ENCODE peak calls at places on chromosome 10, in five cellular contexts. Y is EH, S is NCI-H1105, A is lung, G is posterior vena cava. C is an unnamed sample.

GRCh38 chr10:14532473-14533251 is 201.9 kb upstream of the FRMD4A start:
- DNase-seq in Y (peak), S (no peak), A (no peak), G (no peak), C (no peak)

GRCh38 chr10:13633689-13634088 is 46.9 kb downstream of the PRPF18 start:
- DNase-seq in Y (peak), S (no peak), A (no peak), G (peak), C (no peak)

GRCh38 chr10:22599048-22599561 is 115.3 kb downstream of the PIP4K2A start:
- DNase-seq in Y (peak), S (no peak), A (no peak), G (no peak), C (no peak)

GRCh38 chr10:1324914-1325313 is 268.7 kb downstream of the WDR37 start:
- DNase-seq in Y (no peak), S (no peak), A (no peak), G (no peak), C (no peak)

GRCh38 chr10:635088-635861 is 54.2 kb downstream of the DIP2C start:
- DNase-seq in Y (no peak), S (no peak), A (no peak), G (peak), C (peak)

GRCh38 chr10:42953684-42954674 is 122.9 kb upstream of the RET start:
- DNase-seq in Y (no peak), S (no peak), A (peak), G (peak), C (peak)

GRCh38 chr10:130207205-130207604 is 71.0 kb downstream of the GLRX3 start:
- DNase-seq in Y (no peak), S (no peak), A (no peak), G (no peak), C (no peak)

GRCh38 chr10:60660625-60661024 is 117.7 kb upstream of the CDK1 start:
- DNase-seq in Y (no peak), S (no peak), A (no peak), G (no peak), C (no peak)

GRCh38 chr10:116113721-116114501 is 159.1 kb downstream of the GFRA1 start:
- DNase-seq in Y (peak), S (no peak), A (no peak), G (no peak), C (peak)

GRCh38 chr10:74883428-74883827 is 57.0 kb downstream of the KAT6B start:
- DNase-seq in Y (no peak), S (no peak), A (no peak), G (no peak), C (no peak)

C was measured in lower leg skin.